ENCODE peak calls at places on chromosomes 16 and 17, in ten cellular contexts. E is activated T-cell treated with anti-CD3 and anti-CD28 coated beads, Interleukin-2, amount 50 U/mL, for 72 hours; U is NCI-H446 treated with DMSO at 0.1 percent for 48 hours; F is foreskin fibroblast; Q is Peyer's patch; Z is H7; S is activated naive CD4-positive, alpha-beta T cell; X is RWPE1; B is stimulated activated CD4-positive, alpha-beta T cell treated with anti-CD3 and anti-CD28 coated beads, Interleukin-4, amount 100 ng/mL, for 4 hours; M is GM04504. G is an unnamed sample.

GRCh38 chr17:79970576-79971068 is 65.0 kb downstream of the TBC1D16 start:
- DNase-seq in U (no peak), B (no peak), Z (peak; percentile 59), S (no peak), M (no peak), Q (peak; percentile 50), E (peak; percentile 30), F (no peak), X (no peak), G (no peak)

GRCh38 chr16:74747716-74748041 is 26.9 kb downstream of the FA2H start:
- DNase-seq in F (no peak), Q (peak; percentile 40), U (no peak), M (no peak), E (no peak), Z (no peak), B (no peak), S (no peak), X (no peak), G (no peak)

GRCh38 chr16:70661534-70661917 is 15.2 kb downstream of the IL34 start:
- DNase-seq in U (no peak), S (no peak), Z (peak; percentile 68), M (no peak), E (no peak), X (no peak), B (no peak), Q (no peak), F (no peak), G (no peak)

GRCh38 chr16:56196381-56196780 is 5.1 kb downstream of the GNAO1 start:
- DNase-seq in E (no peak), M (no peak), U (no peak), S (no peak), X (no peak), Q (no peak), F (no peak), B (no peak), Z (no peak), G (no peak)

GRCh38 chr16:88924834-88925539 is 52.0 kb downstream of the CBFA2T3 start:
- DNase-seq in B (peak; percentile 36), Z (peak; percentile 94), X (peak; percentile 82), U (peak; percentile 68), E (peak; percentile 43), M (peak; percentile 73), F (peak; percentile 71), S (peak; percentile 9), Q (no peak), G (peak; percentile 70)

GRCh38 chr17:9271989-9272388 is 250.7 kb downstream of the NTN1 start:
- DNase-seq in Q (no peak), M (no peak), X (no peak), U (no peak), F (no peak), S (no peak), E (no peak), Z (no peak), B (no peak), G (no peak)

GRCh38 chr17:8420041-8420934 is 15.4 kb upstream of the NDEL1 start:
- DNase-seq in S (no peak), Q (peak; percentile 66), F (peak; percentile 35), B (no peak), U (no peak), X (no peak), E (no peak), M (peak; percentile 28), Z (no peak), G (no peak)

GRCh38 chr17:76881408-76881807 is 13.2 kb downstream of the MGAT5B start:
- DNase-seq in E (no peak), M (no peak), Z (no peak), Q (no peak), X (no peak), F (no peak), U (no peak), B (no peak), S (no peak), G (no peak)

GRCh38 chr17:17669081-17669850 is 12.0 kb upstream of the RAI1 start:
- DNase-seq in Q (no peak), B (no peak), M (no peak), Z (peak; percentile 56), S (no peak), F (no peak), E (peak; percentile 50), U (no peak), X (no peak), G (no peak)

GRCh38 chr17:19364699-19365498 is 2.4 kb upstream of the B9D1 start:
- DNase-seq in X (no peak), S (no peak), U (peak; percentile 72), E (no peak), Q (peak; percentile 35), Z (no peak), B (no peak), F (no peak), M (no peak), G (no peak)

GRCh38 chr16:70573451-70574121 is 50.0 kb downstream of the SF3B3 start:
- DNase-seq in U (no peak), M (peak; percentile 45), X (no peak), Q (no peak), F (peak; percentile 97), B (no peak), Z (no peak), S (no peak), E (no peak), G (no peak)

GRCh38 chr17:16940116-16940881 is 31.6 kb downstream of the TNFRSF13B start:
- DNase-seq in X (no peak), E (no peak), B (no peak), M (no peak), F (no peak), S (no peak), U (no peak), Q (no peak), Z (peak; percentile 74), G (no peak)

GRCh38 chr17:58556833-58557250 is 42.4 kb upstream of the MTMR4 start:
- DNase-seq in E (no peak), Q (no peak), B (no peak), F (no peak), S (no peak), Z (no peak), X (no peak), M (no peak), U (no peak), G (no peak)

GRCh38 chr17:43772877-43773648 is 5.7 kb downstream of the DUSP3 start:
- DNase-seq in S (no peak), M (no peak), X (no peak), B (no peak), U (no peak), Z (no peak), E (no peak), F (no peak), Q (no peak), G (no peak)

GRCh38 chr16:47260496-47260895 is 116.8 kb upstream of the NETO2 start:
- DNase-seq in F (no peak), M (no peak), B (no peak), Z (no peak), U (no peak), S (no peak), X (no peak), Q (no peak), E (no peak), G (no peak)

GRCh38 chr17:79623786-79624657 is 13.2 kb upstream of the RBFOX3 start:
- DNase-seq in M (no peak), X (no peak), E (no peak), U (no peak), Q (peak; percentile 23), F (no peak), S (no peak), Z (peak; percentile 49), B (no peak), G (no peak)

GRCh38 chr17:69733171-69734014 is 318.9 kb downstream of the MAP2K6 start:
- DNase-seq in X (peak; percentile 85), E (no peak), M (no peak), B (no peak), Z (no peak), F (peak; percentile 82), S (no peak), U (peak; percentile 96), Q (no peak), G (no peak)

G was measured in activated B cell treated with CpG ODN at 0.5 μM for 24 hours.